ENCODE peak calls at places on chromosome X, in seven cellular contexts. One of them, this sample, is unnamed.

GRCh38 chrX:83819304-83819703 is 41.6 kb upstream of the CYLC1 start:
- DNase-seq in HT1080: peak; percentile 7
- DNase-seq in B cell: no peak
- DNase-seq in activated T-cell treated with anti-CD3 and anti-CD28 coated beads for 48 hours: no peak
- DNase-seq in AG08395: no peak
- DNase-seq in breast epithelium: no peak
- DNase-seq in progenitor cell of endocrine pancreas: no peak
- DNase-seq in this sample: no peak

GRCh38 chrX:14344172-14344940 is 185.0 kb upstream of the GLRA2 start:
- DNase-seq in AG08395: no peak
- DNase-seq in B cell: no peak
- DNase-seq in HT1080: no peak
- DNase-seq in breast epithelium: no peak
- DNase-seq in progenitor cell of endocrine pancreas: no peak
- DNase-seq in activated T-cell treated with anti-CD3 and anti-CD28 coated beads for 48 hours: no peak
- DNase-seq in this sample: no peak

GRCh38 chrX:122504026-122504425 is 680.1 kb upstream of the GRIA3 start:
- DNase-seq in AG08395: no peak
- DNase-seq in HT1080: no peak
- DNase-seq in B cell: no peak
- DNase-seq in breast epithelium: no peak
- DNase-seq in progenitor cell of endocrine pancreas: no peak
- DNase-seq in activated T-cell treated with anti-CD3 and anti-CD28 coated beads for 48 hours: no peak
- DNase-seq in this sample: no peak

GRCh38 chrX:36957425-36958328 is 50.5 kb upstream of the FAM47C start:
- DNase-seq in HT1080: no peak
- DNase-seq in AG08395: no peak
- DNase-seq in B cell: no peak
- DNase-seq in breast epithelium: no peak
- DNase-seq in activated T-cell treated with anti-CD3 and anti-CD28 coated beads for 48 hours: no peak
- DNase-seq in progenitor cell of endocrine pancreas: peak; percentile 44
- DNase-seq in this sample: no peak

GRCh38 chrX:154396948-154397887 is 959 bp upstream of the RPL10 start:
- DNase-seq in AG08395: peak; percentile 46
- DNase-seq in progenitor cell of endocrine pancreas: peak; percentile 8
- DNase-seq in HT1080: peak; percentile 75
- DNase-seq in activated T-cell treated with anti-CD3 and anti-CD28 coated beads for 48 hours: peak; percentile 67
- DNase-seq in B cell: peak; percentile 76
- DNase-seq in breast epithelium: peak; percentile 78
- DNase-seq in this sample: peak; percentile 52

GRCh38 chrX:136718091-136718490 is 62.6 kb downstream of the ARHGEF6 start:
- DNase-seq in B cell: no peak
- DNase-seq in AG08395: no peak
- DNase-seq in activated T-cell treated with anti-CD3 and anti-CD28 coated beads for 48 hours: no peak
- DNase-seq in HT1080: no peak
- DNase-seq in breast epithelium: no peak
- DNase-seq in progenitor cell of endocrine pancreas: no peak
- DNase-seq in this sample: no peak

GRCh38 chrX:38105216-38105725 is 98.9 kb downstream of the SYTL5 start:
- DNase-seq in activated T-cell treated with anti-CD3 and anti-CD28 coated beads for 48 hours: no peak
- DNase-seq in breast epithelium: no peak
- DNase-seq in HT1080: no peak
- DNase-seq in AG08395: no peak
- DNase-seq in B cell: no peak
- DNase-seq in progenitor cell of endocrine pancreas: no peak
- DNase-seq in this sample: no peak

GRCh38 chrX:96436105-96436504 is 248.5 kb upstream of the DIAPH2 start:
- DNase-seq in HT1080: peak; percentile 74
- DNase-seq in B cell: no peak
- DNase-seq in activated T-cell treated with anti-CD3 and anti-CD28 coated beads for 48 hours: no peak
- DNase-seq in breast epithelium: no peak
- DNase-seq in progenitor cell of endocrine pancreas: no peak
- DNase-seq in AG08395: peak; percentile 56
- DNase-seq in this sample: no peak

GRCh38 chrX:147376601-147377387 is 534.9 kb upstream of the FMR1 start:
- DNase-seq in breast epithelium: no peak
- DNase-seq in HT1080: no peak
- DNase-seq in progenitor cell of endocrine pancreas: no peak
- DNase-seq in activated T-cell treated with anti-CD3 and anti-CD28 coated beads for 48 hours: no peak
- DNase-seq in AG08395: no peak
- DNase-seq in B cell: no peak
- DNase-seq in this sample: no peak

GRCh38 chrX:53071604-53072417 is 10.4 kb upstream of the TSPYL2 start:
- DNase-seq in activated T-cell treated with anti-CD3 and anti-CD28 coated beads for 48 hours: peak; percentile 39
- DNase-seq in HT1080: peak; percentile 55
- DNase-seq in breast epithelium: no peak
- DNase-seq in B cell: peak; percentile 76
- DNase-seq in progenitor cell of endocrine pancreas: peak; percentile 37
- DNase-seq in AG08395: peak; percentile 54
- DNase-seq in this sample: peak; percentile 80

GRCh38 chrX:115350696-115351408 is 61.3 kb downstream of the LUZP4 start:
- DNase-seq in breast epithelium: no peak
- DNase-seq in AG08395: peak; percentile 40
- DNase-seq in progenitor cell of endocrine pancreas: no peak
- DNase-seq in activated T-cell treated with anti-CD3 and anti-CD28 coated beads for 48 hours: no peak
- DNase-seq in B cell: no peak
- DNase-seq in HT1080: no peak
- DNase-seq in this sample: no peak

GRCh38 chrX:112235547-112235946 is 153.0 kb upstream of the TRPC5 start:
- DNase-seq in B cell: no peak
- DNase-seq in AG08395: no peak
- DNase-seq in breast epithelium: no peak
- DNase-seq in activated T-cell treated with anti-CD3 and anti-CD28 coated beads for 48 hours: no peak
- DNase-seq in progenitor cell of endocrine pancreas: no peak
- DNase-seq in HT1080: no peak
- DNase-seq in this sample: no peak

GRCh38 chrX:43717161-43717560 is 61.1 kb downstream of the MAOA start:
- DNase-seq in B cell: no peak
- DNase-seq in HT1080: peak; percentile 58
- DNase-seq in activated T-cell treated with anti-CD3 and anti-CD28 coated beads for 48 hours: no peak
- DNase-seq in progenitor cell of endocrine pancreas: no peak
- DNase-seq in AG08395: no peak
- DNase-seq in breast epithelium: no peak
- DNase-seq in this sample: no peak

GRCh38 chrX:21996872-21997271 is 35.3 kb upstream of the PHEX start:
- DNase-seq in progenitor cell of endocrine pancreas: no peak
- DNase-seq in HT1080: peak; percentile 65
- DNase-seq in AG08395: peak; percentile 11
- DNase-seq in activated T-cell treated with anti-CD3 and anti-CD28 coated beads for 48 hours: no peak
- DNase-seq in breast epithelium: no peak
- DNase-seq in B cell: no peak
- DNase-seq in this sample: no peak

GRCh38 chrX:28966335-28966734 is 379.1 kb downstream of the IL1RAPL1 start:
- DNase-seq in AG08395: no peak
- DNase-seq in B cell: no peak
- DNase-seq in breast epithelium: no peak
- DNase-seq in progenitor cell of endocrine pancreas: no peak
- DNase-seq in HT1080: no peak
- DNase-seq in activated T-cell treated with anti-CD3 and anti-CD28 coated beads for 48 hours: no peak
- DNase-seq in this sample: no peak